ENCODE peak calls at places on chromosomes 1 and 21, in four cellular contexts. V is SK-N-SH, N is K562, E is GM12878. F is an unnamed sample.

GRCh38 chr1:183702087-183702812 is 49.1 kb upstream of the APOBEC4 start:
- DNase-seq in V (no peak), N (no peak), E (no peak), F (no peak)

GRCh38 chr1:68384321-68384813 is 65.4 kb downstream of the RPE65 start:
- DNase-seq in V (no peak), N (no peak), E (no peak), F (peak; percentile 65)

GRCh38 chr1:224548676-224549075 is 67.4 kb upstream of the CNIH3 start:
- DNase-seq in V (no peak), N (no peak), E (no peak), F (no peak)

GRCh38 chr1:23224721-23225648 is 7.7 kb upstream of the HTR1D start:
- DNase-seq in V (peak; percentile 82), N (no peak), E (no peak), F (no peak)

GRCh38 chr1:157278383-157279156 is 140.4 kb upstream of the ETV3 start:
- DNase-seq in V (peak; percentile 7), N (peak; percentile 43), E (no peak), F (no peak)

GRCh38 chr1:41728403-41729202 is 190.1 kb downstream of the HIVEP3 start:
- DNase-seq in V (peak; percentile 56), N (no peak), E (peak; percentile 100), F (no peak)

GRCh38 chr1:94215955-94216354 is 21.4 kb downstream of the ARHGAP29 start:
- DNase-seq in V (no peak), N (no peak), E (no peak), F (no peak)

GRCh38 chr1:17370618-17371017 is 1.4 kb upstream of the PADI6 start:
- DNase-seq in V (no peak), N (peak; percentile 46), E (no peak), F (peak; percentile 36)

GRCh38 chr21:45998276-45998701 is 16.7 kb downstream of the COL6A1 start:
- DNase-seq in V (no peak), N (no peak), E (no peak), F (no peak)

GRCh38 chr1:12344611-12345299 is 114.9 kb downstream of the VPS13D start:
- DNase-seq in V (peak; percentile 14), N (no peak), E (peak; percentile 31), F (no peak)

GRCh38 chr1:186420923-186421322 is 40.0 kb downstream of the PDC start:
- DNase-seq in V (no peak), N (no peak), E (no peak), F (no peak)

GRCh38 chr1:183164963-183165362 is 21.1 kb upstream of the LAMC2 start:
- DNase-seq in V (no peak), N (no peak), E (no peak), F (no peak)

GRCh38 chr1:177591155-177591554 is 378.7 kb downstream of the SEC16B start:
- DNase-seq in V (no peak), N (no peak), E (no peak), F (no peak)
- TF ChIP-seq FOXM1 in V (no peak), N (no peak), E (no peak), F (no peak)

DNA sequence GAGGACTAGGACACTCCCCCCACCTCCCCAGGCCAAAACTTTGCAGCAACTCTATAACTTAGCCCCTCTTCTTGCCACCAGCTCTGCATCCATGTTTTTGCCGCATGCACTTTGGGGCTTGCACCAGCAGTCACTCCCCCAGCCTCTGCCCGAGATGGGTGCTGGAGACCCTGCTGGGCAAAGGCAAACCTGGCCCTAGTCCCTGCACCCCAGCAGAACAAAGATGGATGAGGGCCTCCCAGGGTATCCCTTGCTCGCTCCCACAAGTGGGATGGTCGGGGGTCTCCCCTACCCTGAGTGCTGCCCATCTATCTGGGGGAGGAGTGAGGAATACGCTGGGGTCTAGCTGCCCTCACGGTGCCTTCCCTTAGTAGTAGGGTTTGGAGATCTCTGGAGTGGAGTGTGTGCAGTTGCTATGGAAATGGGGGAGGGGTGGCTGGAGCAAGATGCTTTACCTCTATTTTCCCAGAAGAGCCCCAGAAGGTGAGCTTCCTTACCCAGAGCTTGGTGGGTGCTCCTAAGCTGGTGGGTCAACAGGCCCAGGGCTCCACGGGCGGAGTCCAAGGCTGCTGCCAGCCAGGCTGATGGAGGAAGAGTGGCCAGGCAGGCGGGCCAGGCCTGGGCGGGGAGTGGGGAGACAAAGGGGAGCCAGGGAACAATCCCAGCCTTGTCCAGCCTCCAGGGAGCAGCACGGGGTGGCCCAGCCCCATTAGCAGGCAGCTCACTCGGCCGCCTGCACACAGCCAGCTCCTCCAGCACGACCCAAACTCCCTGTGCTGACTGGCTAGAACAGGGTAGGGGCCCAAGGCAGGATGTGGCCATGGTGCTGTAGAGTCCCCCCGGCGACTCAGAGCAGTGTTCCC is at the start of gene PAQR6:
- DNase-seq in V (peak; percentile 40), N (no peak), E (no peak), F (no peak)
- TF ChIP-seq FOXM1 in V (no peak), N (no peak), E (no peak), F (no peak)

GRCh38 chr21:31901342-31901741 is 28.5 kb downstream of the HUNK start:
- DNase-seq in V (no peak), N (no peak), E (no peak), F (no peak)

GRCh38 chr21:31905444-31906400 is 32.9 kb downstream of the HUNK start:
- DNase-seq in V (peak; percentile 53), N (no peak), E (no peak), F (no peak)

GRCh38 chr21:31903896-31904295 is 31.1 kb downstream of the HUNK start:
- DNase-seq in V (no peak), N (no peak), E (no peak), F (no peak)

GRCh38 chr21:31900121-31900895 is 27.5 kb downstream of the HUNK start:
- DNase-seq in V (no peak), N (no peak), E (no peak), F (no peak)

DNA sequence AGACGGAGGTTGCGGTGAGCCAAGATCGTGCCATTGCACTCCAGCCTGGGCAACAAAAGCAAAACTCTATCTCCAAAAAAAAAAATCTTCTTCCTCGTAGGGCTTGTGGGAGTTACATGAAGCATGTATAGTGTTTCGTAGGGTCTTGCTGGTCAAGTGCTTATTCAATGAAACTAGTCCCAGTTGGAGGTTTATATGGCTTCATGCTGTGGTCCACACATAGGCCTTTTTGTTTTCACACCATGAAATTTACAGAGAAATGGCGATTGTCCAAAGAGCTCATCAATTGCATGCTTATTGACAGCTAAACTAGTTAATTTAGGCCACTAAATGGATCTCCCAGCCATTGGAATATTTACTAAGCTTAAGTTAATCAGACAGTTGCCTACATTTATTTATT is 29.6 kb downstream of the HUNK start:
- DNase-seq in V (no peak), N (no peak), E (no peak), F (no peak)
- TF ChIP-seq FOXM1 in V (no peak), N (no peak), E (no peak), F (no peak)

GRCh38 chr1:174364996-174365760 is 82.6 kb upstream of the GPR52 start:
- DNase-seq in V (no peak), N (no peak), E (no peak), F (no peak)
- TF ChIP-seq FOXM1 in V (no peak), N (no peak), E (no peak), F (no peak)

F was measured in HEK293T.